ENCODE peak calls at places on chromosomes 11 and 22, in eight cellular contexts. M is pancreas, F is hepatocyte, O is B cell, Q is osteocyte, T is left ventricle myocardium inferior, P is tibial nerve, H is IMR-90. W is an unnamed sample.
A peak's percentile ranks its signal among the peaks of the same experiment; 100 is the strongest.

GRCh38 chr11:19853016-19853415 is 140.4 kb downstream of the NAV2 start:
- DNase-seq in M (no peak), F (no peak), O (no peak), Q (no peak), T (no peak), P (no peak), H (peak; percentile 59), W (no peak)

GRCh38 chr11:113874920-113875413 is 405 bp downstream of the USP28 start:
- DNase-seq in M (no peak), F (no peak), O (peak; percentile 50), Q (no peak), T (no peak), P (no peak), H (peak; percentile 35), W (peak; percentile 71)

GRCh38 chr11:12150831-12151382 is 40.5 kb downstream of the MICAL2 start:
- DNase-seq in M (no peak), F (peak; percentile 53), O (no peak), Q (no peak), T (no peak), P (no peak), H (peak; percentile 93), W (peak; percentile 78)

GRCh38 chr11:34328632-34328910 is 29.2 kb downstream of the ABTB2 start:
- DNase-seq in M (no peak), F (no peak), O (no peak), Q (no peak), T (no peak), P (no peak), H (no peak), W (no peak)

GRCh38 chr11:107785401-107785800 is 73.2 kb downstream of the SLC35F2 start:
- DNase-seq in M (no peak), F (no peak), O (no peak), Q (no peak), T (no peak), P (no peak), H (peak; percentile 17), W (peak; percentile 49)

GRCh38 chr11:107953506-107953905 is 25.3 kb downstream of the RAB39A start:
- DNase-seq in M (no peak), F (no peak), O (no peak), Q (no peak), T (no peak), P (no peak), H (no peak), W (no peak)

GRCh38 chr11:102603091-102603490 is 22.0 kb downstream of the MMP20 start:
- DNase-seq in M (peak; percentile 18), F (no peak), O (no peak), Q (no peak), T (no peak), P (no peak), H (peak; percentile 73), W (no peak)

GRCh38 chr22:37923927-37924326 is 17.8 kb downstream of the MICALL1 start:
- DNase-seq in M (no peak), F (no peak), O (no peak), Q (no peak), T (no peak), P (no peak), H (no peak), W (no peak)

GRCh38 chr11:128859563-128860441 is 7.3 kb downstream of the KCNJ1 start:
- DNase-seq in M (peak; percentile 87), F (peak; percentile 84), O (peak; percentile 77), Q (no peak), T (peak; percentile 76), P (peak; percentile 51), H (peak; percentile 47), W (peak; percentile 87)

GRCh38 chr11:16867097-16867496 is 128.7 kb downstream of the C11orf58 start:
- DNase-seq in M (no peak), F (peak; percentile 37), O (no peak), Q (no peak), T (no peak), P (no peak), H (no peak), W (no peak)

GRCh38 chr11:44351898-44352498 is 42.1 kb upstream of the ALX4 start:
- DNase-seq in M (no peak), F (no peak), O (no peak), Q (no peak), T (no peak), P (no peak), H (no peak), W (no peak)

GRCh38 chr11:126452256-126452655 is 96.8 kb downstream of the ST3GAL4 start:
- DNase-seq in M (no peak), F (no peak), O (no peak), Q (no peak), T (no peak), P (no peak), H (no peak), W (no peak)

GRCh38 chr11:73931039-73931645 is 19.7 kb upstream of the DNAJB13 start:
- DNase-seq in M (peak; percentile 32), F (peak; percentile 80), O (no peak), Q (no peak), T (no peak), P (no peak), H (peak; percentile 84), W (peak; percentile 31)

GRCh38 chr11:47280860-47281259 is 10.9 kb downstream of the MADD start:
- DNase-seq in M (no peak), F (no peak), O (no peak), Q (no peak), T (no peak), P (no peak), H (no peak), W (no peak)

GRCh38 chr22:25120761-25121212 is 78.9 kb upstream of the CRYBB3 start:
- DNase-seq in M (peak; percentile 57), F (peak; percentile 64), O (no peak), Q (no peak), T (no peak), P (no peak), H (no peak), W (no peak)

GRCh38 chr11:46901156-46901555 is 17.2 kb downstream of the LRP4 start:
- DNase-seq in M (no peak), F (no peak), O (no peak), Q (no peak), T (no peak), P (no peak), H (no peak), W (no peak)

GRCh38 chr11:68539370-68539769 is 78.8 kb downstream of the PPP6R3 start:
- DNase-seq in M (no peak), F (no peak), O (no peak), Q (no peak), T (no peak), P (no peak), H (no peak), W (no peak)

GRCh38 chr22:26406118-26406517 is 22.9 kb upstream of the ASPHD2 start:
- DNase-seq in M (no peak), F (no peak), O (no peak), Q (no peak), T (no peak), P (no peak), H (peak; percentile 66), W (peak; percentile 9)

GRCh38 chr11:45091563-45092392 is 54.7 kb upstream of the PRDM11 start:
- DNase-seq in M (no peak), F (no peak), O (no peak), Q (no peak), T (no peak), P (no peak), H (no peak), W (no peak)

GRCh38 chr11:77446911-77447629 is 26.8 kb downstream of the PAK1 start:
- DNase-seq in M (no peak), F (no peak), O (no peak), Q (no peak), T (no peak), P (no peak), H (no peak), W (no peak)

GRCh38 chr22:43429426-43429825 is 17.6 kb downstream of the MPPED1 start:
- DNase-seq in M (no peak), F (no peak), O (no peak), Q (no peak), T (no peak), P (no peak), H (no peak), W (no peak)

DNA sequence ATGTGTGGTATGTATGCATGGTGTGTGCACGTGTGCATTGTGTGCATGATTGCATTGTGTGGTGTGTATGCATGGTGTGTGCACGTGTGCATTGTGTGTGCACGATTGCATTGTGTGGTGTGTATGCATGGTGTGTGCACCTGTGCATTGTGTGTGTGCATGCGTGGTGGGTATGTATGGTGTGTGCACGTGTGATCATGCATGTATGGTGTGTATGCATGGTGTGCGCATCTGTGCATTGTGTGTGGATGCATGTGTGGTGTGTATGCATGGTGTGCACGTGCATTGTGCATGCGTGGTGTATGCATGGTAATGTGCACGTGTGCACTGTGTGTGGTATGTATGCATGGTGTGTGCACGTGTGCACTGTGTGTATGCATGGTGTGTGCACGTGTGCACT is 16.8 kb downstream of the ALG12 start:
- DNase-seq in M (no peak), F (no peak), O (no peak), Q (no peak), T (no peak), P (no peak), H (no peak), W (no peak)
- TF ChIP-seq CTCF in M (no peak), F (no peak), O (no peak), Q (no peak), T (no peak), P (no peak), H (no peak), W (no peak)

DNA sequence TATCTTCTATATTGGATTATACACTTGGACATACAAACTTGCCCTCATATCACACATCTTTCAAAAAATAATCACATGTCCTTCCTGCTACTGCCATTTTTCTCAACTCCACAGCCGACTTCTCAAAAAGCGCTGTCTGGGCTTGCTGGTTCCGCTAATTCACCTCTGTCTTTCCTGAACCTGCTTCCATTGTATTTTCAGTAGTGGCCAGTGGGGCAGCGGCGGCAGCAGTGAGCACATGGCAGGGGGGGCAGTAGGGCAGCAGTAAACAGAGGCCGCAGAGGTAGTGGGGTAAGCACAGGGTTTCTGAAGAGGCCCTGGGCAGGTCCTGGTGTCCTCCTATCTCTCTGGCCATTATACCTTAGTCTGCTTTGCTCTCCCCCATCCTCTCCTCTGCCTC is 126.3 kb downstream of the RRAS2 start:
- DNase-seq in M (no peak), F (no peak), O (no peak), Q (no peak), T (no peak), P (no peak), H (no peak), W (no peak)
- TF ChIP-seq CTCF in M (no peak), F (no peak), O (no peak), Q (peak; percentile 30), T (peak; percentile 45), P (no peak), H (peak; percentile 16), W (no peak)

GRCh38 chr22:30602049-30602448 is 4.9 kb upstream of the TCN2 start:
- DNase-seq in M (no peak), F (peak; percentile 46), O (no peak), Q (no peak), T (no peak), P (no peak), H (peak; percentile 43), W (peak; percentile 12)
- TF ChIP-seq CTCF in M (peak; percentile 25), F (peak; percentile 41), O (peak; percentile 37), Q (peak; percentile 48), T (peak; percentile 28), P (no peak), H (peak; percentile 27), W (peak; percentile 27)

DNA sequence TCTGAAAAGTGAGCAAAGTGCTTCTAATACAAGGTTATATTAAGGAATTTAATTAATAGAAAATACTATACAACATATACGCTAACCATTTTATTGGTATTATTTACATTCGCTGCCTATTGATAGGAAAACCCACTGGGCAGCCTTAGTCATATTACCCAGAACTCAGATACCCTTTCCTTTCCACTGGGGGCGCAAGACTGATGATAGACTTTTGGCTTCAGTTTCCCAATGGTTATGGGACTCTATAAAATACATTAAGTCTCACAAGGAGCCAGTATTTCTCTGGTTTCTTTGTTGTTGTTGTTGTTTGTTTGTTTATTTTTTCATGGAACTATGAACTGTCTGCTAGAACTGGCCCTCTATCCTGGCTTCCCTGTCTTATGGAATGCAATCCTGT is 471.1 kb upstream of the KIRREL3 start:
- DNase-seq in M (no peak), F (no peak), O (no peak), Q (no peak), T (no peak), P (no peak), H (no peak), W (no peak)
- TF ChIP-seq CTCF in M (no peak), F (no peak), O (no peak), Q (no peak), T (no peak), P (no peak), H (no peak), W (no peak)

W was measured in activated CD8-positive, alpha-beta T cell treated with anti-CD3 and anti-CD28 coated beads for 36 hours.